ENCODE peak calls at places on chromosomes 7 and 10, in four cellular contexts. One of them, this sample, is unnamed.

GRCh38 chr7:2971914-2972530 is 71.6 kb downstream of the CARD11 start:
- DNase-seq in A549: no peak
- DNase-seq in SK-N-SH: no peak
- DNase-seq in HepG2: no peak
- DNase-seq in this sample: peak

GRCh38 chr10:97572214-97572989 is at the start of gene ANKRD2:
- DNase-seq in A549: peak
- DNase-seq in SK-N-SH: peak
- DNase-seq in HepG2: peak
- DNase-seq in this sample: no peak

GRCh38 chr7:41540601-41541000 is 162.3 kb downstream of the INHBA start:
- DNase-seq in A549: no peak
- DNase-seq in SK-N-SH: no peak
- DNase-seq in HepG2: no peak
- DNase-seq in this sample: no peak

GRCh38 chr10:133534417-133534816 is 7.3 kb downstream of the CYP2E1 start:
- DNase-seq in A549: no peak
- DNase-seq in SK-N-SH: no peak
- DNase-seq in HepG2: no peak
- DNase-seq in this sample: no peak

GRCh38 chr7:26868841-26869505 is 4.6 kb upstream of the SKAP2 start:
- DNase-seq in A549: peak
- DNase-seq in SK-N-SH: no peak
- DNase-seq in HepG2: no peak
- DNase-seq in this sample: no peak

GRCh38 chr7:39394105-39394504 is 172.1 kb upstream of the YAE1 start:
- DNase-seq in A549: no peak
- DNase-seq in SK-N-SH: no peak
- DNase-seq in HepG2: no peak
- DNase-seq in this sample: no peak

GRCh38 chr7:19413444-19413965 is 268.3 kb upstream of the FERD3L start:
- DNase-seq in A549: no peak
- DNase-seq in SK-N-SH: no peak
- DNase-seq in HepG2: no peak
- DNase-seq in this sample: no peak

GRCh38 chr10:70908426-70909296 is 20.3 kb upstream of the PCBD1 start:
- DNase-seq in A549: no peak
- DNase-seq in SK-N-SH: peak
- DNase-seq in HepG2: no peak
- DNase-seq in this sample: no peak

GRCh38 chr10:86600296-86600695 is 54.1 kb upstream of the OPN4 start:
- DNase-seq in A549: no peak
- DNase-seq in SK-N-SH: no peak
- DNase-seq in HepG2: no peak
- DNase-seq in this sample: no peak

GRCh38 chr7:750111-750905 is 23.2 kb upstream of the PRKAR1B start:
- DNase-seq in A549: no peak
- DNase-seq in SK-N-SH: no peak
- DNase-seq in HepG2: no peak
- DNase-seq in this sample: no peak
- TF ChIP-seq PBX3 in A549: no peak
- TF ChIP-seq PBX3 in SK-N-SH: no peak
- TF ChIP-seq PBX3 in HepG2: no peak
- TF ChIP-seq PBX3 in this sample: no peak

GRCh38 chr7:155839461-155839860 is 27.2 kb upstream of the SHH start:
- DNase-seq in A549: no peak
- DNase-seq in SK-N-SH: no peak
- DNase-seq in HepG2: no peak
- DNase-seq in this sample: no peak

GRCh38 chr7:155843426-155844018 is 31.3 kb upstream of the SHH start:
- DNase-seq in A549: no peak
- DNase-seq in SK-N-SH: no peak
- DNase-seq in HepG2: no peak
- DNase-seq in this sample: no peak

GRCh38 chr7:155842496-155843265 is 30.4 kb upstream of the SHH start:
- DNase-seq in A549: no peak
- DNase-seq in SK-N-SH: no peak
- DNase-seq in HepG2: no peak
- DNase-seq in this sample: no peak

GRCh38 chr7:155840909-155841308 is 28.6 kb upstream of the SHH start:
- DNase-seq in A549: no peak
- DNase-seq in SK-N-SH: no peak
- DNase-seq in HepG2: no peak
- DNase-seq in this sample: no peak

GRCh38 chr7:155840262-155840885 is 28.1 kb upstream of the SHH start:
- DNase-seq in A549: no peak
- DNase-seq in SK-N-SH: no peak
- DNase-seq in HepG2: no peak
- DNase-seq in this sample: no peak
- TF ChIP-seq PBX3 in A549: no peak
- TF ChIP-seq PBX3 in SK-N-SH: no peak
- TF ChIP-seq PBX3 in HepG2: no peak
- TF ChIP-seq PBX3 in this sample: no peak

GRCh38 chr7:84100866-84101265 is 93.7 kb downstream of the SEMA3A start:
- DNase-seq in A549: peak
- DNase-seq in SK-N-SH: peak
- DNase-seq in HepG2: no peak
- DNase-seq in this sample: no peak
- TF ChIP-seq PBX3 in A549: no peak
- TF ChIP-seq PBX3 in SK-N-SH: no peak
- TF ChIP-seq PBX3 in HepG2: no peak
- TF ChIP-seq PBX3 in this sample: no peak

GRCh38 chr10:12657489-12657888 is 308.1 kb downstream of the CAMK1D start:
- DNase-seq in A549: no peak
- DNase-seq in SK-N-SH: no peak
- DNase-seq in HepG2: no peak
- DNase-seq in this sample: no peak
- TF ChIP-seq PBX3 in A549: no peak
- TF ChIP-seq PBX3 in SK-N-SH: no peak
- TF ChIP-seq PBX3 in HepG2: no peak
- TF ChIP-seq PBX3 in this sample: no peak

This sample was measured in GM12878.